ENCODE peak calls at places on chromosomes 13 and 19, in seven cellular contexts. One of them, this sample, is unnamed. For H3K4me1, the result is how much of the 10 kb centered on the place peaks cover.

GRCh38 chr19:8088752-8089663 is 36.4 kb downstream of the CCL25 start:
- DNase-seq in CD8-positive, alpha-beta T cell: no peak
- DNase-seq in GM23248: no peak
- DNase-seq in pancreas: no peak
- DNase-seq in right cardiac atrium: no peak
- DNase-seq in endodermal cell: no peak
- DNase-seq in mesendoderm: peak
- DNase-seq in this sample: no peak

GRCh38 chr13:76512676-76513277 is 373.4 kb downstream of the KCTD12 start:
- DNase-seq in pancreas: no peak
- DNase-seq in right cardiac atrium: no peak
- DNase-seq in endodermal cell: no peak
- DNase-seq in mesendoderm: no peak
- DNase-seq in GM23248: peak
- DNase-seq in CD8-positive, alpha-beta T cell: no peak
- DNase-seq in this sample: no peak

GRCh38 chr19:32396046-32396652 is 9.4 kb upstream of the DPY19L3 start:
- DNase-seq in endodermal cell: no peak
- DNase-seq in right cardiac atrium: no peak
- DNase-seq in GM23248: no peak
- DNase-seq in pancreas: peak
- DNase-seq in CD8-positive, alpha-beta T cell: no peak
- DNase-seq in mesendoderm: no peak
- DNase-seq in this sample: no peak

GRCh38 chr19:17762505-17763229 is 11.4 kb downstream of the FCHO1 start:
- DNase-seq in pancreas: no peak
- DNase-seq in right cardiac atrium: no peak
- DNase-seq in mesendoderm: peak
- DNase-seq in CD8-positive, alpha-beta T cell: no peak
- DNase-seq in endodermal cell: peak
- DNase-seq in GM23248: peak
- DNase-seq in this sample: no peak

GRCh38 chr19:16722591-16722990 is 2.9 kb downstream of the NWD1 start:
- DNase-seq in endodermal cell: no peak
- DNase-seq in mesendoderm: no peak
- DNase-seq in CD8-positive, alpha-beta T cell: no peak
- DNase-seq in GM23248: no peak
- DNase-seq in pancreas: no peak
- DNase-seq in right cardiac atrium: no peak
- DNase-seq in this sample: no peak

GRCh38 chr13:27960362-27961226 is 8.5 kb downstream of the CDX2 start:
- DNase-seq in CD8-positive, alpha-beta T cell: no peak
- DNase-seq in mesendoderm: peak
- DNase-seq in right cardiac atrium: peak
- DNase-seq in GM23248: peak
- DNase-seq in pancreas: peak
- DNase-seq in endodermal cell: peak
- DNase-seq in this sample: no peak

GRCh38 chr13:112761701-112762689 is 72.2 kb downstream of the ATP11A start:
- DNase-seq in GM23248: no peak
- DNase-seq in pancreas: no peak
- DNase-seq in CD8-positive, alpha-beta T cell: no peak
- DNase-seq in right cardiac atrium: peak
- DNase-seq in endodermal cell: no peak
- DNase-seq in mesendoderm: peak
- DNase-seq in this sample: no peak

GRCh38 chr19:55265723-55266386 is 7.0 kb upstream of the PPP6R1 start:
- DNase-seq in mesendoderm: no peak
- DNase-seq in GM23248: no peak
- DNase-seq in endodermal cell: no peak
- DNase-seq in right cardiac atrium: peak
- DNase-seq in pancreas: no peak
- DNase-seq in CD8-positive, alpha-beta T cell: no peak
- DNase-seq in this sample: no peak

GRCh38 chr19:37098570-37098969 is 20.3 kb downstream of the ZNF420 start:
- DNase-seq in CD8-positive, alpha-beta T cell: no peak
- DNase-seq in right cardiac atrium: no peak
- DNase-seq in pancreas: no peak
- DNase-seq in mesendoderm: no peak
- DNase-seq in endodermal cell: no peak
- DNase-seq in GM23248: no peak
- DNase-seq in this sample: no peak

GRCh38 chr19:42152876-42153275 is 20.6 kb upstream of the POU2F2 start:
- DNase-seq in CD8-positive, alpha-beta T cell: no peak
- DNase-seq in endodermal cell: no peak
- DNase-seq in right cardiac atrium: no peak
- DNase-seq in pancreas: no peak
- DNase-seq in GM23248: no peak
- DNase-seq in mesendoderm: no peak
- DNase-seq in this sample: no peak

GRCh38 chr13:81929988-81930387 is 1589.1 kb upstream of the SPRY2 start:
- DNase-seq in mesendoderm: peak
- DNase-seq in right cardiac atrium: no peak
- DNase-seq in pancreas: no peak
- DNase-seq in CD8-positive, alpha-beta T cell: no peak
- DNase-seq in endodermal cell: peak
- DNase-seq in GM23248: peak
- DNase-seq in this sample: no peak

GRCh38 chr19:58399903-58400637 is 4.6 kb downstream of the RNF225 start:
- DNase-seq in CD8-positive, alpha-beta T cell: no peak
- DNase-seq in mesendoderm: no peak
- DNase-seq in endodermal cell: no peak
- DNase-seq in GM23248: peak
- DNase-seq in right cardiac atrium: peak
- DNase-seq in pancreas: peak
- DNase-seq in this sample: peak

GRCh38 chr19:42207767-42208259 is 9.7 kb downstream of the DEDD2 start:
- DNase-seq in mesendoderm: no peak
- DNase-seq in right cardiac atrium: no peak
- DNase-seq in endodermal cell: no peak
- DNase-seq in pancreas: no peak
- DNase-seq in GM23248: peak
- DNase-seq in CD8-positive, alpha-beta T cell: no peak
- DNase-seq in this sample: no peak

GRCh38 chr13:40484101-40484800 is 182.2 kb downstream of the FOXO1 start:
- DNase-seq in CD8-positive, alpha-beta T cell: no peak
- DNase-seq in right cardiac atrium: no peak
- DNase-seq in mesendoderm: no peak
- DNase-seq in endodermal cell: no peak
- DNase-seq in GM23248: peak
- DNase-seq in pancreas: no peak
- DNase-seq in this sample: no peak

GRCh38 chr19:17107546-17108452 is 32.2 kb downstream of the MYO9B start:
- DNase-seq in endodermal cell: no peak
- DNase-seq in right cardiac atrium: peak
- DNase-seq in CD8-positive, alpha-beta T cell: no peak
- DNase-seq in pancreas: peak
- DNase-seq in mesendoderm: peak
- DNase-seq in GM23248: peak
- DNase-seq in this sample: peak

GRCh38 chr19:35715981-35716734 is 1.6 kb upstream of the KMT2B start:
- DNase-seq in endodermal cell: no peak
- DNase-seq in pancreas: no peak
- DNase-seq in mesendoderm: no peak
- DNase-seq in GM23248: peak
- DNase-seq in CD8-positive, alpha-beta T cell: no peak
- DNase-seq in right cardiac atrium: peak
- DNase-seq in this sample: peak

GRCh38 chr19:15297416-15298224 is 34.7 kb downstream of the BRD4 start:
- DNase-seq in right cardiac atrium: no peak
- DNase-seq in endodermal cell: no peak
- DNase-seq in GM23248: peak
- DNase-seq in mesendoderm: peak
- DNase-seq in pancreas: peak
- DNase-seq in CD8-positive, alpha-beta T cell: no peak
- DNase-seq in this sample: no peak

GRCh38 chr13:48532473-48533206 is at the start of gene RCBTB2:
- DNase-seq in mesendoderm: peak
- DNase-seq in endodermal cell: peak
- DNase-seq in CD8-positive, alpha-beta T cell: peak
- DNase-seq in right cardiac atrium: peak
- DNase-seq in pancreas: peak
- DNase-seq in GM23248: peak
- DNase-seq in this sample: peak

GRCh38 chr13:110367620-110368019 is 60.5 kb downstream of the COL4A2 start:
- DNase-seq in GM23248: no peak
- DNase-seq in right cardiac atrium: no peak
- DNase-seq in endodermal cell: no peak
- DNase-seq in pancreas: no peak
- DNase-seq in mesendoderm: no peak
- DNase-seq in CD8-positive, alpha-beta T cell: no peak
- DNase-seq in this sample: no peak

GRCh38 chr13:73741111-73741510 is 393.1 kb downstream of the KLF12 start:
- DNase-seq in CD8-positive, alpha-beta T cell: no peak
- DNase-seq in pancreas: no peak
- DNase-seq in mesendoderm: peak
- DNase-seq in endodermal cell: peak
- DNase-seq in GM23248: peak
- DNase-seq in right cardiac atrium: no peak
- DNase-seq in this sample: no peak

GRCh38 chr13:79662882-79663281 is 181.9 kb downstream of the NDFIP2 start:
- DNase-seq in CD8-positive, alpha-beta T cell: no peak
- DNase-seq in mesendoderm: peak
- DNase-seq in GM23248: no peak
- DNase-seq in endodermal cell: no peak
- DNase-seq in right cardiac atrium: peak
- DNase-seq in pancreas: peak
- DNase-seq in this sample: no peak
- H3K4me1 ChIP-seq in CD8-positive, alpha-beta T cell: under half
- H3K4me1 ChIP-seq in mesendoderm: under half
- H3K4me1 ChIP-seq in GM23248: under half
- H3K4me1 ChIP-seq in endodermal cell: under half
- H3K4me1 ChIP-seq in right cardiac atrium: under half
- H3K4me1 ChIP-seq in pancreas: under half
- H3K4me1 ChIP-seq in this sample: under half

GRCh38 chr13:24216176-24216575 is 55.7 kb downstream of the SPATA13 start:
- DNase-seq in mesendoderm: no peak
- DNase-seq in endodermal cell: no peak
- DNase-seq in right cardiac atrium: no peak
- DNase-seq in pancreas: no peak
- DNase-seq in GM23248: no peak
- DNase-seq in CD8-positive, alpha-beta T cell: no peak
- DNase-seq in this sample: no peak
- H3K4me1 ChIP-seq in mesendoderm: under half
- H3K4me1 ChIP-seq in endodermal cell: under half
- H3K4me1 ChIP-seq in right cardiac atrium: under half
- H3K4me1 ChIP-seq in pancreas: half or more
- H3K4me1 ChIP-seq in GM23248: under half
- H3K4me1 ChIP-seq in CD8-positive, alpha-beta T cell: under half
- H3K4me1 ChIP-seq in this sample: under half

DNA sequence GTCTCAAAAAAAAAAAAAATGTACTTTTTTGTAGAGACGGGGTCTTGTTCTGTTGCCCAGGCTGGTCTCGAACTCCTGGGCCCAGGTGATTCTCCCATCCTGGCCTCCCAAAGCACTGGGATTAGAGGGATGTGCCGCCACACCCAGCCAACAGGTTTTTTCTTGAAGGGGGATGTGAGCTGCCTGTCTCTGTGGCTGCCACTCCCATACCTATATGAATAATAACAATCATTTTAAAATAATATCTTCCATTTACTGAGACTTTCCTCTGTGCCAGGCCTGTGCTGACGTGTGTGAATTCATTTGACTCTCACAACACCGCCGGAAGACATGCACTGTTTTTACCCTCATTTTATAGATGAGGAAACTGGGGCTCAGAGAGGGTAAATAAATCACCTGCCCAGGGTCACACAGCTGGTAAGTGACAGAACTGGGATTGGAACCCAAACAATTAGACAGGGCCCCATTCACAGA is 7.2 kb upstream of the BCL3 start:
- DNase-seq in GM23248: peak
- DNase-seq in right cardiac atrium: no peak
- DNase-seq in endodermal cell: no peak
- DNase-seq in pancreas: no peak
- DNase-seq in CD8-positive, alpha-beta T cell: no peak
- DNase-seq in mesendoderm: no peak
- DNase-seq in this sample: no peak
- H3K4me1 ChIP-seq in GM23248: half or more
- H3K4me1 ChIP-seq in right cardiac atrium: under half
- H3K4me1 ChIP-seq in endodermal cell: under half
- H3K4me1 ChIP-seq in pancreas: under half
- H3K4me1 ChIP-seq in CD8-positive, alpha-beta T cell: under half
- H3K4me1 ChIP-seq in mesendoderm: under half
- H3K4me1 ChIP-seq in this sample: under half

GRCh38 chr13:90320663-90321062 is 1026.8 kb upstream of the MIR17HG start:
- DNase-seq in pancreas: no peak
- DNase-seq in mesendoderm: no peak
- DNase-seq in endodermal cell: no peak
- DNase-seq in right cardiac atrium: no peak
- DNase-seq in CD8-positive, alpha-beta T cell: no peak
- DNase-seq in GM23248: no peak
- DNase-seq in this sample: no peak

GRCh38 chr13:90321281-90321931 is 1026.1 kb upstream of the MIR17HG start:
- DNase-seq in pancreas: no peak
- DNase-seq in CD8-positive, alpha-beta T cell: no peak
- DNase-seq in mesendoderm: no peak
- DNase-seq in endodermal cell: no peak
- DNase-seq in GM23248: no peak
- DNase-seq in right cardiac atrium: no peak
- DNase-seq in this sample: no peak
- H3K4me1 ChIP-seq in pancreas: under half
- H3K4me1 ChIP-seq in CD8-positive, alpha-beta T cell: under half
- H3K4me1 ChIP-seq in mesendoderm: under half
- H3K4me1 ChIP-seq in endodermal cell: under half
- H3K4me1 ChIP-seq in GM23248: under half
- H3K4me1 ChIP-seq in right cardiac atrium: under half
- H3K4me1 ChIP-seq in this sample: under half

DNA sequence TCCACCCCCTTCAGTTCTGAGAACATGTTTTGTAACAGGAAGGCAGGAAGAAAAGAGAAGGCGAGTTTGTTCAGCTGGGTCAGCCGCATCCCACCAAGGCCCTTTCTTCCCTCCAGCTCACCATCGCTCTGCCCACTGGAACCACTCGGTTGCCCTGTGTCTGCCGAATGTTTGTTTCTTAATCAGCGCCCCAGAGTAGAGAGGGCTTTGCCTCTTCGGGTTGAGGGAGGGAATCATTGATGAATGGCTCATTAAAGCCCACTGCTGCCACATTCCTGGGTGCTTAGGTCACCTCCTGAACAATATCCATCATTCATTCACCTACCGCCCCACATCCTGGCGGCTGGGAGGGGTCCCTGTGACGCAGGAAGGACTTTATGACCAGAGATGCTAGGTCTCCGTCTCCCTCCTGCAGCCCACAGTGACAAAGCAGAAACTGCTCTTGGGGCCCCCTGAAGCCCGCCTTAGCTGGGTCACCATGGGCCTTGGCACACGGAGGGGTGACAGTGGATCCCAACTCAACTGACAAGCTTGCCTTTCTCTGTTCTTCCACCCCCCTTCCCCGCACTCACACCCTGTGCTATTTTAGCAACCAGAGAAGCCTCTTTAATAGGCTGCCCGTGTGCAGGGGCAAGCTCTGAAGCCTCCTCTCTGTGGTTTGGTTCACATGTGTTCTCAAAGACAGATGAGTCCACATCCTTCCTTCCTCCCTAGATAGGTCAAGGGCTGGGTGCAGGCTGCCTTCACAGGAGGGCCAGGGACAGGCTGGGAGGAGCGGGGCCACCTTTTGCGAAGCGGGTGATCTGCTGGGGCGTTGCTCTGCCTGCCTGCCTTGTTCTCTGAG is 46.2 kb downstream of the ACTN4 start:
- DNase-seq in CD8-positive, alpha-beta T cell: peak
- DNase-seq in endodermal cell: peak
- DNase-seq in right cardiac atrium: no peak
- DNase-seq in GM23248: peak
- DNase-seq in pancreas: peak
- DNase-seq in mesendoderm: peak
- DNase-seq in this sample: no peak
- H3K4me1 ChIP-seq in CD8-positive, alpha-beta T cell: under half
- H3K4me1 ChIP-seq in endodermal cell: under half
- H3K4me1 ChIP-seq in right cardiac atrium: under half
- H3K4me1 ChIP-seq in GM23248: under half
- H3K4me1 ChIP-seq in pancreas: under half
- H3K4me1 ChIP-seq in mesendoderm: under half
- H3K4me1 ChIP-seq in this sample: under half

GRCh38 chr13:103004790-103005307 is 61.4 kb downstream of the SLC10A2 start:
- DNase-seq in GM23248: no peak
- DNase-seq in right cardiac atrium: no peak
- DNase-seq in endodermal cell: no peak
- DNase-seq in mesendoderm: no peak
- DNase-seq in CD8-positive, alpha-beta T cell: no peak
- DNase-seq in pancreas: no peak
- DNase-seq in this sample: no peak
- H3K4me1 ChIP-seq in GM23248: under half
- H3K4me1 ChIP-seq in right cardiac atrium: under half
- H3K4me1 ChIP-seq in endodermal cell: under half
- H3K4me1 ChIP-seq in mesendoderm: under half
- H3K4me1 ChIP-seq in CD8-positive, alpha-beta T cell: under half
- H3K4me1 ChIP-seq in pancreas: under half
- H3K4me1 ChIP-seq in this sample: under half